ENCODE peak calls at places on chromosome 15, in four cellular contexts. One of them, this sample, is unnamed.

GRCh38 chr15:70156781-70157261 is 59.1 kb upstream of the TLE3 start:
- DNase-seq in H1: no peak
- DNase-seq in mesendoderm: no peak
- DNase-seq in IMR-90: peak
- DNase-seq in this sample: no peak

GRCh38 chr15:98865397-98866339 is 141.9 kb downstream of the PGPEP1L start:
- DNase-seq in H1: no peak
- DNase-seq in IMR-90: peak
- DNase-seq in mesendoderm: no peak
- DNase-seq in this sample: peak

GRCh38 chr15:72979308-72979707 is 73.0 kb upstream of the NEO1 start:
- DNase-seq in mesendoderm: no peak
- DNase-seq in H1: no peak
- DNase-seq in IMR-90: no peak
- DNase-seq in this sample: no peak

GRCh38 chr15:48395532-48396011 is 64.3 kb downstream of the DUT start:
- DNase-seq in mesendoderm: no peak
- DNase-seq in H1: no peak
- DNase-seq in IMR-90: peak
- DNase-seq in this sample: no peak

GRCh38 chr15:62624541-62625399 is 417.8 kb upstream of the TPM1 start:
- DNase-seq in H1: no peak
- DNase-seq in IMR-90: peak
- DNase-seq in mesendoderm: no peak
- DNase-seq in this sample: no peak

GRCh38 chr15:69869291-69869690 is 228.4 kb downstream of the TLE3 start:
- DNase-seq in IMR-90: no peak
- DNase-seq in H1: no peak
- DNase-seq in mesendoderm: no peak
- DNase-seq in this sample: no peak

GRCh38 chr15:79004336-79004735 is 59.5 kb upstream of the CTSH start:
- DNase-seq in mesendoderm: peak
- DNase-seq in IMR-90: peak
- DNase-seq in H1: no peak
- DNase-seq in this sample: peak

GRCh38 chr15:100170280-100170654 is 171.5 kb downstream of the ADAMTS17 start:
- DNase-seq in mesendoderm: no peak
- DNase-seq in H1: no peak
- DNase-seq in IMR-90: no peak
- DNase-seq in this sample: no peak

GRCh38 chr15:29569533-29570092 is 252.7 kb downstream of the TJP1 start:
- DNase-seq in mesendoderm: peak
- DNase-seq in H1: no peak
- DNase-seq in IMR-90: no peak
- DNase-seq in this sample: peak

GRCh38 chr15:69758291-69758771 is 305.7 kb downstream of the RPLP1 start:
- DNase-seq in mesendoderm: no peak
- DNase-seq in IMR-90: peak
- DNase-seq in H1: no peak
- DNase-seq in this sample: no peak

GRCh38 chr15:62291262-62291661 is 126.2 kb upstream of the C2CD4B start:
- DNase-seq in H1: no peak
- DNase-seq in mesendoderm: peak
- DNase-seq in IMR-90: no peak
- DNase-seq in this sample: no peak

GRCh38 chr15:71685420-71685993 is 124.8 kb upstream of the NR2E3 start:
- DNase-seq in mesendoderm: no peak
- DNase-seq in H1: no peak
- DNase-seq in IMR-90: no peak
- DNase-seq in this sample: no peak

GRCh38 chr15:79832358-79832757 is 64.5 kb downstream of the MTHFS start:
- DNase-seq in IMR-90: no peak
- DNase-seq in mesendoderm: no peak
- DNase-seq in H1: no peak
- DNase-seq in this sample: no peak

GRCh38 chr15:79430901-79431635 is 1.1 kb upstream of the MINAR1 start:
- DNase-seq in H1: no peak
- DNase-seq in mesendoderm: peak
- DNase-seq in IMR-90: no peak
- DNase-seq in this sample: no peak

GRCh38 chr15:41567870-41568269 is 8.9 kb downstream of the TYRO3 start:
- DNase-seq in H1: no peak
- DNase-seq in mesendoderm: peak
- DNase-seq in IMR-90: no peak
- DNase-seq in this sample: peak

GRCh38 chr15:95715919-95716318 is 614.6 kb upstream of the NR2F2 start:
- DNase-seq in H1: no peak
- DNase-seq in IMR-90: no peak
- DNase-seq in mesendoderm: no peak
- DNase-seq in this sample: no peak

GRCh38 chr15:40937762-40938529 is 8.8 kb downstream of the DLL4 start:
- DNase-seq in H1: no peak
- DNase-seq in mesendoderm: no peak
- DNase-seq in IMR-90: no peak
- DNase-seq in this sample: peak

GRCh38 chr15:79981861-79982455 is 11.0 kb upstream of the BCL2A1 start:
- DNase-seq in mesendoderm: no peak
- DNase-seq in IMR-90: no peak
- DNase-seq in H1: no peak
- DNase-seq in this sample: no peak

GRCh38 chr15:40754883-40755815 is at the start of gene RMDN3:
- DNase-seq in mesendoderm: peak
- DNase-seq in H1: peak
- DNase-seq in IMR-90: peak
- DNase-seq in this sample: peak

GRCh38 chr15:68052431-68052830 is 1.7 kb upstream of the PIAS1 start:
- DNase-seq in mesendoderm: peak
- DNase-seq in H1: no peak
- DNase-seq in IMR-90: peak
- DNase-seq in this sample: no peak

GRCh38 chr15:68053701-68053996 is 466 bp upstream of the PIAS1 start:
- DNase-seq in mesendoderm: no peak
- DNase-seq in H1: no peak
- DNase-seq in IMR-90: no peak
- DNase-seq in this sample: no peak

GRCh38 chr15:68053001-68053400 is 1.1 kb upstream of the PIAS1 start:
- DNase-seq in H1: no peak
- DNase-seq in mesendoderm: peak
- DNase-seq in IMR-90: no peak
- DNase-seq in this sample: no peak

GRCh38 chr15:68051907-68052306 is 2.2 kb upstream of the PIAS1 start:
- DNase-seq in H1: no peak
- DNase-seq in IMR-90: no peak
- DNase-seq in mesendoderm: no peak
- DNase-seq in this sample: no peak

GRCh38 chr15:68051109-68051508 is 3.0 kb upstream of the PIAS1 start:
- DNase-seq in mesendoderm: no peak
- DNase-seq in H1: no peak
- DNase-seq in IMR-90: no peak
- DNase-seq in this sample: no peak
- H4K5ac ChIP-seq in mesendoderm: no peak
- H4K5ac ChIP-seq in H1: no peak
- H4K5ac ChIP-seq in IMR-90: no peak
- H4K5ac ChIP-seq in this sample: no peak

GRCh38 chr15:77975332-77976119 is 102.0 kb downstream of the TBC1D2B start:
- DNase-seq in IMR-90: no peak
- DNase-seq in H1: no peak
- DNase-seq in mesendoderm: no peak
- DNase-seq in this sample: no peak
- H2BK15ac ChIP-seq in IMR-90: no peak
- H2BK15ac ChIP-seq in H1: no peak
- H2BK15ac ChIP-seq in mesendoderm: no peak
- H2BK15ac ChIP-seq in this sample: no peak

GRCh38 chr15:89423981-89424380 is 72.4 kb downstream of the RHCG start:
- DNase-seq in mesendoderm: no peak
- DNase-seq in IMR-90: no peak
- DNase-seq in H1: no peak
- DNase-seq in this sample: no peak
- H4K5ac ChIP-seq in mesendoderm: no peak
- H4K5ac ChIP-seq in IMR-90: no peak
- H4K5ac ChIP-seq in H1: no peak
- H4K5ac ChIP-seq in this sample: no peak

DNA sequence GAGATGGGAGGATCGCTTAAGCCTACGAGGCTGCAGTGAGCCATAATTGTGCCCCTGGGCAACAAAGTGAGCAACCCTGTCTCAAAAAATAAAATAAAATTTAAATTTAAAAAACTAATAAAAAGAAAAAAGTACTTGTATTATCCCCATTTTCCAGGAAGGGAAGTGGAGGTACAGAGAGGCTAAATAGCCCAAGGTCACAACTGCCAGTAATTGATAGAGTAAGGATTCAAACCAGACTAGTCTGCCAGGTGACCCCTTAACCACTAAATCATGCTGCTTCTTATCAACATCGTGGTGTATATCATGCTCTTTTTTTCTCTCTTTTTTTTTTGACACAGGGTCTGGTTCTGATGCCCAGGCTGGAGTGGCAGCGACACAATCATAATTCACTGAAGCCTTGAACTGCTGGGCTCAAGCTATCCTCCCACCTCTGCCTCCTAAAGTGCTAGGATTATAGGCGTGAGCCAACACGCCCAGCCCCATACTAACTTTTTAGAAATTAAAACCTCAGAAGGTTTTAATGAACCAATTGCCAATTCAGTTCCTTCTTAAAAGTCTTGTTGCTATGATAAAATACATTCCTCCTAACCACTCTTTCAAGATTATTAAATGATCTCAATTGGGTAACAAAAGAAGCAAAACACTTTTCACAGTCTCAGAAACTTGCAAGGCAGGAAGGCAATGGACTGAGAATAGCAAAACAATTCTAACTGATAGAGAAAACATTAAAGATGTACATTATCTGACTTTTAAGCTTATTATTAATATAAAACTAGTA is 30.5 kb downstream of the HERC1 start:
- DNase-seq in IMR-90: no peak
- DNase-seq in mesendoderm: no peak
- DNase-seq in H1: no peak
- DNase-seq in this sample: no peak
- H2BK15ac ChIP-seq in IMR-90: no peak
- H2BK15ac ChIP-seq in mesendoderm: no peak
- H2BK15ac ChIP-seq in H1: no peak
- H2BK15ac ChIP-seq in this sample: no peak

GRCh38 chr15:32112101-32112500 is 81.8 kb downstream of the CHRNA7 start:
- DNase-seq in H1: no peak
- DNase-seq in mesendoderm: no peak
- DNase-seq in IMR-90: no peak
- DNase-seq in this sample: no peak
- H4K5ac ChIP-seq in H1: no peak
- H4K5ac ChIP-seq in mesendoderm: no peak
- H4K5ac ChIP-seq in IMR-90: no peak
- H4K5ac ChIP-seq in this sample: no peak

This sample was measured in H9.